ENCODE peak calls at places on chromosomes 12 and 14, in nine cellular contexts. K, C, P, M, X, A, F, Y and G are unnamed samples. For H3K27me3, the result is how much of the 10 kb centered on the place peaks cover.

GRCh38 chr12:112418248-112418595 is 525 bp upstream of the PTPN11 start:
- DNase-seq in K (no peak), C (no peak), F (peak), P (no peak), M (peak), Y (no peak), X (no peak), A (no peak), G (no peak)

GRCh38 chr14:35438910-35439713 is 34.6 kb upstream of the NFKBIA start:
- DNase-seq in X (no peak), M (no peak), A (no peak), F (no peak), Y (no peak), K (no peak), P (peak), C (no peak), G (no peak)

GRCh38 chr12:111434680-111435338 is 29.1 kb downstream of the SH2B3 start:
- DNase-seq in F (peak), X (no peak), P (no peak), K (peak), C (no peak), Y (peak), A (no peak), M (peak), G (no peak)

GRCh38 chr12:113461666-113462065 is 10.0 kb downstream of the LHX5 start:
- DNase-seq in P (peak), F (no peak), A (no peak), M (no peak), K (no peak), X (peak), Y (no peak), C (no peak), G (no peak)

GRCh38 chr14:104590240-104590965 is 10.8 kb downstream of the C14orf180 start:
- DNase-seq in P (no peak), C (no peak), Y (no peak), M (no peak), A (no peak), F (no peak), X (no peak), K (no peak), G (no peak)

GRCh38 chr12:103205906-103206305 is 248.4 kb downstream of the ASCL1 start:
- DNase-seq in A (no peak), Y (no peak), M (no peak), P (no peak), C (no peak), K (no peak), X (no peak), F (no peak), G (no peak)

GRCh38 chr14:77868552-77869300 is 68.8 kb downstream of the ADCK1 start:
- DNase-seq in K (no peak), M (no peak), Y (no peak), X (no peak), C (no peak), F (no peak), P (no peak), A (no peak), G (no peak)

GRCh38 chr14:76876076-76876475 is 49.9 kb downstream of the LRRC74A start:
- DNase-seq in F (peak), Y (peak), C (peak), P (peak), K (peak), M (peak), X (peak), A (no peak), G (no peak)

GRCh38 chr12:24596768-24597388 is 352.0 kb downstream of the BCAT1 start:
- DNase-seq in F (peak), Y (no peak), P (peak), M (no peak), X (no peak), C (no peak), K (no peak), A (no peak), G (no peak)

GRCh38 chr12:24839268-24839791 is 109.6 kb downstream of the BCAT1 start:
- DNase-seq in A (no peak), K (no peak), F (no peak), Y (no peak), X (no peak), M (peak), C (no peak), P (no peak), G (no peak)

GRCh38 chr12:11827096-11827841 is 177.8 kb downstream of the ETV6 start:
- DNase-seq in A (no peak), P (peak), Y (no peak), F (no peak), X (peak), K (peak), C (no peak), M (no peak), G (no peak)

GRCh38 chr14:21990116-21990515 is 316.5 kb upstream of the OR4E1 start:
- DNase-seq in F (peak), X (no peak), M (no peak), C (no peak), Y (no peak), K (no peak), P (peak), A (no peak), G (no peak)

GRCh38 chr14:54609576-54609975 is 42.6 kb downstream of the SAMD4A start:
- DNase-seq in X (no peak), Y (no peak), A (no peak), P (no peak), K (no peak), F (no peak), M (no peak), C (no peak), G (no peak)

GRCh38 chr14:89201645-89202044 is 215.4 kb downstream of the FOXN3 start:
- DNase-seq in K (no peak), Y (no peak), M (no peak), F (no peak), C (no peak), P (no peak), X (no peak), A (no peak), G (no peak)

GRCh38 chr14:51004801-51005526 is 60.7 kb upstream of the PYGL start:
- DNase-seq in F (no peak), P (no peak), K (no peak), Y (no peak), A (no peak), M (peak), X (no peak), C (no peak), G (no peak)

GRCh38 chr12:28872654-28873268 is 276.3 kb upstream of the FAR2 start:
- DNase-seq in Y (no peak), F (peak), C (peak), M (peak), X (peak), P (peak), A (no peak), K (peak), G (no peak)

GRCh38 chr12:126891789-126892188 is 1375.2 kb upstream of the TMEM132C start:
- DNase-seq in M (no peak), X (peak), K (no peak), Y (no peak), F (no peak), C (no peak), A (no peak), P (no peak), G (no peak)

DNA sequence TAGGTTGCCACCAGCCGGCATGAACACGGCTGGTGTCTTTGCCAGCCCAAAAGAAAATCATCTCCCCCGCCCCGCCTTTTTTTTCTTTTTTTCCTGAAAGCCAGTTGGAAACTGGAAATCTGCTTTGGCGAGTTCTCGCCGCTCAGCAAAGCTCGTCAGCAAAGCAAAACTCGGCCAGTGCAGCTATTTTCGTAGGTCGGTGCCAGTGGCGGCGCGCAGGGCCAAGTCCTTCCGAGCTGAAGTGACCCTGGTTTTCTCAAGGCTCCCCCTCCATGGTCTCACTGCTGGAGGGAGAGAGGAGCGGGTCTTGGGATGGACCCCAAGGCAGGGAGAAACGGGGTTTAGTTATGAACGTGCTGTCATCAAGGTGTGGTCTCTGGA is 248.4 kb upstream of the RTL1 start:
- DNase-seq in Y (no peak), X (no peak), F (no peak), P (no peak), A (no peak), C (no peak), K (no peak), M (no peak), G (no peak)
- H3K27me3 ChIP-seq in Y (under half), X (under half), F (under half), P (under half), A (under half), C (under half), K (under half), M (under half), G (under half)

GRCh38 chr14:74888164-74889158 is 6.7 kb downstream of the DLST start:
- DNase-seq in K (peak), F (no peak), Y (no peak), X (no peak), C (no peak), M (no peak), A (no peak), P (no peak), G (no peak)
- H3K27ac ChIP-seq in K (no peak), F (no peak), Y (no peak), X (no peak), C (peak), M (no peak), A (no peak), P (no peak), G (peak)

GRCh38 chr12:60501124-60501729 is 905.4 kb downstream of the SLC16A7 start:
- DNase-seq in Y (no peak), K (peak), A (no peak), X (no peak), P (peak), M (peak), C (no peak), F (peak), G (no peak)
- TF ChIP-seq CTCF in Y (no peak), K (no peak), A (no peak), X (peak), P (peak), M (peak), C (no peak), F (no peak), G (peak)

DNA sequence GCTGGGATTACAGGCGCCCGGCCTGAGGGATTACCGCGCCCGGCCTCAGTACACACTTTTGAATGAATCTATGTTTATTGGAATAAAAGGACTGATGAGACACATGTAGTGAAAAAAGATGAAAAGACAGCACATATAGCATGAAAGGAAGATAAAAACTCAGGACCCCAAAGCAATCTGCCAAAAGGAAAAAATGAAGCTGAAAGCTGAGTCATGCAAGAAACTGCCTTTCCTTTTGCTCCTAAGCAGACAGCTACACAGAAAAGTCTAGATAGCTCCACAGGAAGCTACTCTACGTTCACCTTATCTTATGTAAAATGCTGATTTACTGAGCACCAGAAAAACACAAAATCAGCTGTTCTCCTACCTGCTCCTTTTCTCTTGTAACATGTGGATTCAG is 128.3 kb downstream of the NTF3 start:
- DNase-seq in M (no peak), X (no peak), F (no peak), C (no peak), K (no peak), Y (no peak), A (no peak), P (no peak), G (no peak)
- H3K27me3 ChIP-seq in M (under half), X (under half), F (under half), C (under half), K (under half), Y (under half), A (under half), P (under half), G (under half)

GRCh38 chr12:92929957-92930356 is 862 bp upstream of the EEA1 start:
- DNase-seq in A (no peak), X (no peak), Y (no peak), F (peak), K (peak), C (no peak), P (no peak), M (no peak), G (no peak)

GRCh38 chr12:92927436-92928116 is 1.5 kb downstream of the EEA1 start:
- DNase-seq in C (no peak), A (no peak), K (no peak), M (peak), Y (no peak), F (peak), X (no peak), P (peak), G (no peak)

GRCh38 chr12:92930421-92930820 is 1.3 kb upstream of the EEA1 start:
- DNase-seq in K (no peak), A (no peak), Y (no peak), C (no peak), F (no peak), M (no peak), X (no peak), P (no peak), G (no peak)

GRCh38 chr12:92928431-92928961 is 599 bp downstream of the EEA1 start:
- DNase-seq in M (peak), K (no peak), Y (peak), F (no peak), P (no peak), C (peak), X (no peak), A (peak), G (no peak)

DNA sequence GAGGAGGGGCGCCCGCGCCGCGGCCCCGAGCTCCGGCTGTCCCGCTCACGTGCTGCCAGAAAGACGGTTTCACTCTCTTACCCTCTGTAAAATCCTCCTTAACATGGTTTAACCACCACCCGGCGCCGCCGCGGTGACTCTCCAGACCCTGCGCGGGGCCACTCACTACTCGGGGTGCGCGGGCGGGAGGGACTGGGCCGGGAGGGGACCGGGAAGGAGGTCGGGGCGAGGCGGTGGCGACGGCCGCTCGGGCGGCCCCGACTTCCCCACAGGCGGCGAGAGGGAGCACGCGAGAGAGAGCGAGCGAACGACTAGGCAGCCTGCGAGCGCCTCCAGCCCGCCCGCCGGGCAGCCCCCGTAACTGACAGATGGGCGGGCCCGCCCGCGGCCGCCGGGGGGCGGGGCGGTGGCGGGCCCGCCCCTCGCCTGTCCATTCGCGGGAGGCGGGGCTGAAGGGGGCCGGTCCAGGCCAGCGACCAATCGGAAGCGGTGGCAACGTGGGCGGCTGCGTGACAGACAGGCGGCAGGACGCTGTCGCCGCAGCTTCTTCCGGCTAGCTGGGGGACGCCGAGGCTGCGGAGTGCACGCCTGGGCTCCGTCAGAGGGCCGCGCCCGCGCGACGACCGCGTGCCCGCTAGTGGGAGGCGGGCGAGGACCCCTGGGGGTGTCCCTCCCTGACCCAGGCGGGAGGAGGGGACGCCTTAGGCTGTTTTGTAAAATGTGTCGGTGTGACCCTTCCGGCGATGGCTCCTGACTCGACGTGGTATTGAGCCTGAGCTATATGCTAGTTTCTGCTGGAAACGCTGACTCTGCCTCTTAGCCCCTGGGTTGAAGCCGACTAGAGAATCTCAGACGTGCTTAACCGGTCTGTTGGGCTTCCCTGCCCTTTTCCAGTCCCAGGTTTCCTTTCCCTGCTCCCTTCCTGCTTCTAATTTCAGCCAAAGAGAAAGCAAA is at the start of gene EEA1:
- DNase-seq in P (peak), Y (peak), K (peak), X (peak), F (peak), C (peak), M (peak), A (peak), G (peak)
- H3K27ac ChIP-seq in P (peak), Y (peak), K (peak), X (peak), F (peak), C (peak), M (peak), A (peak), G (peak)